ENCODE peak calls at places on chromosomes 4 and X, in six cellular contexts. One of them, this sample, is unnamed.
A peak's percentile ranks its signal among the peaks of the same experiment; 100 is the strongest.

GRCh38 chr4:107512549-107512948 is 207.5 kb downstream of the PAPSS1 start:
- DNase-seq in left ventricle myocardium inferior: no peak
- DNase-seq in fibroblast of lung: no peak
- DNase-seq in GM10248: no peak
- DNase-seq in GM20000: no peak
- DNase-seq in retinal pigment epithelial cell: no peak
- DNase-seq in this sample: no peak

GRCh38 chr4:90293320-90293719 is 166.1 kb downstream of the CCSER1 start:
- DNase-seq in GM10248: no peak
- DNase-seq in fibroblast of lung: peak; percentile 58
- DNase-seq in left ventricle myocardium inferior: no peak
- DNase-seq in retinal pigment epithelial cell: no peak
- DNase-seq in GM20000: no peak
- DNase-seq in this sample: no peak

GRCh38 chrX:12139934-12140611 is 1.8 kb downstream of the FRMPD4 start:
- DNase-seq in left ventricle myocardium inferior: no peak
- DNase-seq in retinal pigment epithelial cell: no peak
- DNase-seq in GM20000: no peak
- DNase-seq in fibroblast of lung: no peak
- DNase-seq in GM10248: no peak
- DNase-seq in this sample: no peak

GRCh38 chrX:37330642-37331041 is 18.5 kb upstream of the PRRG1 start:
- DNase-seq in GM20000: no peak
- DNase-seq in GM10248: no peak
- DNase-seq in left ventricle myocardium inferior: no peak
- DNase-seq in retinal pigment epithelial cell: no peak
- DNase-seq in fibroblast of lung: no peak
- DNase-seq in this sample: no peak

GRCh38 chr4:166493828-166494432 is 620.9 kb downstream of the TLL1 start:
- DNase-seq in GM20000: no peak
- DNase-seq in retinal pigment epithelial cell: peak; percentile 19
- DNase-seq in left ventricle myocardium inferior: no peak
- DNase-seq in GM10248: no peak
- DNase-seq in fibroblast of lung: peak; percentile 6
- DNase-seq in this sample: no peak

GRCh38 chr4:51995647-51996046 is 24.5 kb downstream of the LRRC66 start:
- DNase-seq in retinal pigment epithelial cell: no peak
- DNase-seq in GM10248: no peak
- DNase-seq in fibroblast of lung: no peak
- DNase-seq in GM20000: no peak
- DNase-seq in left ventricle myocardium inferior: no peak
- DNase-seq in this sample: no peak

GRCh38 chrX:97089116-97089515 is 205.4 kb downstream of the RPA4 start:
- DNase-seq in left ventricle myocardium inferior: no peak
- DNase-seq in retinal pigment epithelial cell: no peak
- DNase-seq in fibroblast of lung: no peak
- DNase-seq in GM10248: no peak
- DNase-seq in GM20000: no peak
- DNase-seq in this sample: no peak

GRCh38 chr4:168883513-168883912 is 126.5 kb downstream of the CBR4 start:
- DNase-seq in fibroblast of lung: peak; percentile 57
- DNase-seq in left ventricle myocardium inferior: no peak
- DNase-seq in retinal pigment epithelial cell: no peak
- DNase-seq in GM20000: no peak
- DNase-seq in GM10248: no peak
- DNase-seq in this sample: no peak

GRCh38 chr4:16294455-16294854 is 68.2 kb upstream of the TAPT1 start:
- DNase-seq in left ventricle myocardium inferior: no peak
- DNase-seq in retinal pigment epithelial cell: no peak
- DNase-seq in GM20000: no peak
- DNase-seq in GM10248: no peak
- DNase-seq in fibroblast of lung: no peak
- DNase-seq in this sample: no peak

GRCh38 chrX:30220646-30221045 is 5.3 kb downstream of the MAGEB2 start:
- DNase-seq in GM10248: no peak
- DNase-seq in fibroblast of lung: no peak
- DNase-seq in left ventricle myocardium inferior: no peak
- DNase-seq in GM20000: no peak
- DNase-seq in retinal pigment epithelial cell: no peak
- DNase-seq in this sample: no peak

GRCh38 chrX:107549504-107549903 is 78.8 kb upstream of the PRPS1 start:
- DNase-seq in GM20000: no peak
- DNase-seq in fibroblast of lung: no peak
- DNase-seq in retinal pigment epithelial cell: no peak
- DNase-seq in GM10248: no peak
- DNase-seq in left ventricle myocardium inferior: no peak
- DNase-seq in this sample: no peak

GRCh38 chr4:122588453-122589238 is 32.2 kb downstream of the IL21 start:
- DNase-seq in retinal pigment epithelial cell: no peak
- DNase-seq in GM20000: no peak
- DNase-seq in left ventricle myocardium inferior: no peak
- DNase-seq in fibroblast of lung: peak; percentile 82
- DNase-seq in GM10248: no peak
- DNase-seq in this sample: no peak

GRCh38 chr4:11585506-11585905 is 156.8 kb upstream of the HS3ST1 start:
- DNase-seq in left ventricle myocardium inferior: no peak
- DNase-seq in GM10248: no peak
- DNase-seq in GM20000: no peak
- DNase-seq in retinal pigment epithelial cell: no peak
- DNase-seq in fibroblast of lung: no peak
- DNase-seq in this sample: no peak

GRCh38 chr4:5638316-5638715 is 70.0 kb downstream of the EVC2 start:
- DNase-seq in left ventricle myocardium inferior: no peak
- DNase-seq in GM20000: no peak
- DNase-seq in fibroblast of lung: no peak
- DNase-seq in retinal pigment epithelial cell: peak; percentile 43
- DNase-seq in GM10248: no peak
- DNase-seq in this sample: no peak

GRCh38 chrX:54181196-54181953 is 1.7 kb downstream of the FAM120C start:
- DNase-seq in GM20000: no peak
- DNase-seq in left ventricle myocardium inferior: no peak
- DNase-seq in retinal pigment epithelial cell: no peak
- DNase-seq in GM10248: no peak
- DNase-seq in fibroblast of lung: peak; percentile 47
- DNase-seq in this sample: no peak

GRCh38 chr4:138751290-138751689 is 264.3 kb upstream of the NOCT start:
- DNase-seq in fibroblast of lung: peak; percentile 37
- DNase-seq in left ventricle myocardium inferior: no peak
- DNase-seq in GM20000: no peak
- DNase-seq in retinal pigment epithelial cell: no peak
- DNase-seq in GM10248: no peak
- DNase-seq in this sample: no peak

GRCh38 chr4:127856485-127857447 is 23.9 kb upstream of the PLK4 start:
- DNase-seq in retinal pigment epithelial cell: peak; percentile 62
- DNase-seq in GM20000: peak; percentile 49
- DNase-seq in fibroblast of lung: peak; percentile 92
- DNase-seq in left ventricle myocardium inferior: no peak
- DNase-seq in GM10248: peak; percentile 51
- DNase-seq in this sample: no peak

GRCh38 chr4:83362492-83363329 is 28.1 kb upstream of the HPSE start:
- DNase-seq in GM10248: no peak
- DNase-seq in fibroblast of lung: peak; percentile 52
- DNase-seq in left ventricle myocardium inferior: no peak
- DNase-seq in GM20000: no peak
- DNase-seq in retinal pigment epithelial cell: peak; percentile 8
- DNase-seq in this sample: no peak

GRCh38 chrX:18886005-18886343 is 97.9 kb downstream of the PHKA2 start:
- DNase-seq in left ventricle myocardium inferior: no peak
- DNase-seq in GM20000: peak; percentile 17
- DNase-seq in retinal pigment epithelial cell: no peak
- DNase-seq in fibroblast of lung: no peak
- DNase-seq in GM10248: no peak
- DNase-seq in this sample: no peak

GRCh38 chr4:4259484-4260100 is 11.6 kb upstream of the TMEM128 start:
- DNase-seq in GM20000: no peak
- DNase-seq in GM10248: no peak
- DNase-seq in retinal pigment epithelial cell: no peak
- DNase-seq in fibroblast of lung: no peak
- DNase-seq in left ventricle myocardium inferior: no peak
- DNase-seq in this sample: peak; percentile 25

GRCh38 chr4:100736651-100737450 is 219.0 kb upstream of the EMCN start:
- DNase-seq in retinal pigment epithelial cell: peak; percentile 79
- DNase-seq in GM20000: no peak
- DNase-seq in left ventricle myocardium inferior: no peak
- DNase-seq in GM10248: no peak
- DNase-seq in fibroblast of lung: peak; percentile 40
- DNase-seq in this sample: no peak

GRCh38 chr4:42474406-42474805 is 77.1 kb downstream of the SHISA3 start:
- DNase-seq in GM20000: no peak
- DNase-seq in left ventricle myocardium inferior: no peak
- DNase-seq in fibroblast of lung: no peak
- DNase-seq in GM10248: no peak
- DNase-seq in retinal pigment epithelial cell: no peak
- DNase-seq in this sample: no peak

GRCh38 chr4:100681289-100681688 is 163.5 kb upstream of the EMCN start:
- DNase-seq in left ventricle myocardium inferior: no peak
- DNase-seq in GM20000: no peak
- DNase-seq in fibroblast of lung: no peak
- DNase-seq in retinal pigment epithelial cell: no peak
- DNase-seq in GM10248: no peak
- DNase-seq in this sample: no peak

GRCh38 chrX:56802428-56802827 is 73.4 kb downstream of the NBDY start:
- DNase-seq in GM10248: no peak
- DNase-seq in retinal pigment epithelial cell: no peak
- DNase-seq in fibroblast of lung: no peak
- DNase-seq in GM20000: no peak
- DNase-seq in left ventricle myocardium inferior: no peak
- DNase-seq in this sample: no peak

GRCh38 chrX:56805399-56805798 is 76.4 kb downstream of the NBDY start:
- DNase-seq in GM20000: no peak
- DNase-seq in fibroblast of lung: no peak
- DNase-seq in left ventricle myocardium inferior: no peak
- DNase-seq in retinal pigment epithelial cell: no peak
- DNase-seq in GM10248: no peak
- DNase-seq in this sample: no peak

GRCh38 chrX:56802921-56803848 is 74.1 kb downstream of the NBDY start:
- DNase-seq in fibroblast of lung: peak; percentile 50
- DNase-seq in left ventricle myocardium inferior: peak; percentile 36
- DNase-seq in GM20000: no peak
- DNase-seq in GM10248: peak; percentile 45
- DNase-seq in retinal pigment epithelial cell: peak; percentile 17
- DNase-seq in this sample: peak; percentile 25

GRCh38 chrX:56804867-56805266 is 75.8 kb downstream of the NBDY start:
- DNase-seq in GM20000: no peak
- DNase-seq in retinal pigment epithelial cell: no peak
- DNase-seq in left ventricle myocardium inferior: no peak
- DNase-seq in GM10248: no peak
- DNase-seq in fibroblast of lung: no peak
- DNase-seq in this sample: no peak

DNA sequence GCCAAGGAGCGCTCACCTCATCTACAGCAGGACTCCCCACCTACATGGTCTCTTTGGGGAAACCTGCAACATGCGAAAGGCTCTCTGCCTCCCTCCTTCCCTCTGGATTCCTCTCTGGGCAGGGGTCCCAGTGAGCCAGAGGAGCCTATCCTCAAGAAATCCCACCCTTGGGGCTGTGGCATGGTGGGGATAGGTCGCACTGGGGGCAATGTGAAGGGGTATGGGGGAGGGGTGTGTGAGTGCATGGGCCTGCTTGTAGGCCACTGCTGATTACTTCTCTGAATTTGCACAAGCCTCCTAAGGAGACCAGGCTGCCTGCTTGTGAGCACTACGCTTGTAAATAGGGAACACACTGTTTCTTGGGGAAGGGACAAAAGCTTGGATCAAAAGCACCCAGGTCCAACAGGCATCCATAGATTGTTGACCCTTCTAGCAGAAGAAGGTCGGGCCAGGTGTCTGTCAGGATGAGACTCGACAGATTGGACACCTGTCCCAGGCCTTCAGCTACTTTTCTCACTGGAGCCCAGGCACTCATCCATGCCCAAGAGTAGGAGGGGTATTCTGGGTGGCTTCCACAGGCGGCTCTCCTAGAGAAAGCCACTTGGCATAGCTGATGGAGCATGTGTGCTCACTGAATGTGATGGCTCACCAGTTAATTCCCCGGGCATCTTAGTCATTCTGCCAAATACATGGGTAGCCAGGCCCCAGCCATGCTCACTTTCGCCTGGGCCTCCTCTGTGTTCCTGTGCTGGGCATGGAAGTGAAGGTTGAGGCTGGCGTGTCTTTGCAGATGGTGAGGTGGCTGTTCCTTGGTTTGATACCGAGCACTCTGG is 75.0 kb downstream of the NBDY start:
- DNase-seq in fibroblast of lung: no peak
- DNase-seq in retinal pigment epithelial cell: no peak
- DNase-seq in left ventricle myocardium inferior: no peak
- DNase-seq in GM20000: no peak
- DNase-seq in GM10248: no peak
- DNase-seq in this sample: no peak
- TF ChIP-seq CTCF in fibroblast of lung: no peak
- TF ChIP-seq CTCF in retinal pigment epithelial cell: no peak
- TF ChIP-seq CTCF in left ventricle myocardium inferior: no peak
- TF ChIP-seq CTCF in GM20000: no peak
- TF ChIP-seq CTCF in GM10248: no peak
- TF ChIP-seq CTCF in this sample: no peak

DNA sequence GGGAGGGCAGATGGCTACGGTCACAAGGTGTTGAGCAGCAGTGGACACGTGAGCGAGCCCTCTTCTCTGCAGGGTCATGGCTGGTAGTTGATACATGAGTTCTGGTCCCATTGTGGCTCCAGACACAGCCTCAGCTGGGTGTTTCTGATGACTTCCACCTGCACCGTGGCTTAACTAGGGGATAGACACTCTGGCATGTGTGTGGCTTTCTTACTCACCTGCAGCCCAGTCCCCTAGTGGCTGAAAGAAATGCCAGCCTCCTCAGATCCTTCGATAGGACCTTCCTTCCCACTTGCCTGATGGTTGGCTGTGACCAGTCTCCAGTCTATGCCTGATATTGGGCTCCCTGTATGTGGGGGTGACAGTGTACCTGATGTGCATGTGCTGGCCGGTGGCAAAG is 5.0 kb downstream of the GPR78 start:
- DNase-seq in left ventricle myocardium inferior: no peak
- DNase-seq in GM20000: no peak
- DNase-seq in fibroblast of lung: no peak
- DNase-seq in GM10248: no peak
- DNase-seq in retinal pigment epithelial cell: no peak
- DNase-seq in this sample: no peak
- TF ChIP-seq CTCF in left ventricle myocardium inferior: no peak
- TF ChIP-seq CTCF in GM20000: no peak
- TF ChIP-seq CTCF in fibroblast of lung: no peak
- TF ChIP-seq CTCF in GM10248: no peak
- TF ChIP-seq CTCF in retinal pigment epithelial cell: peak; percentile 40
- TF ChIP-seq CTCF in this sample: peak; percentile 58

GRCh38 chr4:186942745-186943606 is 219.3 kb upstream of the FAT1 start:
- DNase-seq in retinal pigment epithelial cell: no peak
- DNase-seq in left ventricle myocardium inferior: no peak
- DNase-seq in GM20000: no peak
- DNase-seq in fibroblast of lung: peak; percentile 73
- DNase-seq in GM10248: no peak
- DNase-seq in this sample: no peak
- TF ChIP-seq CTCF in retinal pigment epithelial cell: no peak
- TF ChIP-seq CTCF in left ventricle myocardium inferior: no peak
- TF ChIP-seq CTCF in GM20000: no peak
- TF ChIP-seq CTCF in fibroblast of lung: no peak
- TF ChIP-seq CTCF in GM10248: no peak
- TF ChIP-seq CTCF in this sample: no peak

DNA sequence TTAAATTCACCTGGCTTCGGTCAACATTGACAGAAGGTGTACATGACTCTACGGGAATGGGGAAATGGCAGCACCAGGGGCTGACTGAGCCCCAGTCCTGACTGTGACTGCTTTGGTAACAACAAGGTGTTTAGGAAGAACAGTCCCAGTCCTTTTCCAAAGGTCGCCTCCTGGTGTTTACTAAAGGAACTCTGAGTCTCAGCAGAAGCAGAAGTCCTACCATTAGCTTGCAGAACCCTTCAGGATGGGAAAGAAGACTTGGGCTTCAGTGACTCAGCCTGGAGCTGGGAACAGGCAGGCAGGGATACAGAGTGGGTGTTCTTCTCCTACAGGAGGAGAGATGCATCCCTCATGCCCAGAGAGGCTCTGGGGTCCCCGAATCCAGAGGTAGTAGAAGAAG is 103.3 kb downstream of the MGST2 start:
- DNase-seq in GM10248: no peak
- DNase-seq in left ventricle myocardium inferior: no peak
- DNase-seq in GM20000: no peak
- DNase-seq in retinal pigment epithelial cell: no peak
- DNase-seq in fibroblast of lung: no peak
- DNase-seq in this sample: no peak
- TF ChIP-seq CTCF in GM10248: no peak
- TF ChIP-seq CTCF in left ventricle myocardium inferior: peak; percentile 18
- TF ChIP-seq CTCF in GM20000: no peak
- TF ChIP-seq CTCF in retinal pigment epithelial cell: peak; percentile 20
- TF ChIP-seq CTCF in fibroblast of lung: no peak
- TF ChIP-seq CTCF in this sample: peak; percentile 51

This sample was measured in progenitor cell of endocrine pancreas.